ENCODE peak calls at places on chromosomes 13 and 19, in four cellular contexts. T is stomach; J is CD8-positive, alpha-beta T cell; R is pancreas. C is an unnamed sample. For H3K27me3, the result is how much of the 10 kb centered on the place peaks cover.

GRCh38 chr13:99354371-99354951 is 47.3 kb upstream of the GPR183 start:
- DNase-seq in T (no peak), J (no peak), R (no peak), C (no peak)

GRCh38 chr19:51971624-51972023 is 15.0 kb downstream of the ZNF350 start:
- DNase-seq in T (no peak), J (no peak), R (no peak), C (no peak)

GRCh38 chr13:46476174-46476573 is 76.8 kb upstream of the LRCH1 start:
- DNase-seq in J (no peak), T (no peak), R (no peak), C (no peak)

GRCh38 chr13:80436571-80437169 is 95.7 kb upstream of the SPRY2 start:
- DNase-seq in J (no peak), T (no peak), R (no peak), C (no peak)

GRCh38 chr19:7932930-7933300 is 7.0 kb upstream of the CTXN1 start:
- DNase-seq in J (no peak), T (no peak), R (no peak), C (no peak)

GRCh38 chr13:38607136-38607535 is 79.7 kb upstream of the FREM2 start:
- DNase-seq in R (no peak), J (no peak), T (no peak), C (no peak)

GRCh38 chr13:64457976-64458375 is 2772.2 kb downstream of the PCDH9 start:
- DNase-seq in J (no peak), R (no peak), T (no peak), C (no peak)

GRCh38 chr13:113001251-113002140 is 32.5 kb downstream of the MCF2L start:
- DNase-seq in R (peak), T (peak), J (no peak), C (peak)

GRCh38 chr13:94710881-94711560 is 1.3 kb downstream of the SOX21 start:
- DNase-seq in J (no peak), T (no peak), R (no peak), C (peak)

GRCh38 chr13:21894091-21894490 is 223.2 kb downstream of the FGF9 start:
- DNase-seq in R (no peak), J (no peak), T (no peak), C (no peak)

GRCh38 chr13:113084943-113085540 is 20.5 kb upstream of the F7 start:
- DNase-seq in T (no peak), J (peak), R (no peak), C (peak)

GRCh38 chr19:49064768-49065611 is at the start of gene NTF4:
- DNase-seq in R (no peak), T (peak), J (no peak), C (peak)

GRCh38 chr13:40781717-40782116 is 7.7 kb upstream of the SLC25A15 start:
- DNase-seq in R (no peak), J (no peak), T (no peak), C (no peak)

GRCh38 chr19:5804516-5805464 is at the start of gene NRTN:
- DNase-seq in J (peak), R (peak), T (peak), C (no peak)

GRCh38 chr19:10915511-10916091 is 12.8 kb downstream of the YIPF2 start:
- DNase-seq in J (no peak), T (peak), R (no peak), C (no peak)

GRCh38 chr19:1941146-1942077 is at the start of gene CSNK1G2:
- DNase-seq in R (peak), T (no peak), J (no peak), C (no peak)

GRCh38 chr13:35814573-35814972 is 316.6 kb downstream of the DCLK1 start:
- DNase-seq in T (no peak), J (no peak), R (no peak), C (no peak)

GRCh38 chr13:57557979-57558529 is 73.5 kb upstream of the PCDH17 start:
- DNase-seq in J (no peak), T (no peak), R (no peak), C (no peak)

GRCh38 chr19:13817018-13817614 is 21.9 kb downstream of the ZSWIM4 start:
- DNase-seq in T (peak), R (peak), J (no peak), C (no peak)

GRCh38 chr19:46412983-46413261 is 442 bp downstream of the CCDC8 start:
- DNase-seq in T (no peak), J (no peak), R (no peak), C (no peak)

GRCh38 chr13:98265669-98266551 is 88.8 kb upstream of the RNF113B start:
- DNase-seq in T (peak), J (no peak), R (peak), C (no peak)

GRCh38 chr13:50156140-50156539 is 140.9 kb downstream of the KCNRG start:
- DNase-seq in T (no peak), J (no peak), R (no peak), C (no peak)

GRCh38 chr19:15337202-15337601 is 4.9 kb upstream of the BRD4 start:
- DNase-seq in T (no peak), J (no peak), R (no peak), C (no peak)

GRCh38 chr19:58474291-58474996 is 1.7 kb upstream of the ZNF446 start:
- DNase-seq in J (no peak), T (no peak), R (no peak), C (no peak)

GRCh38 chr13:111556496-111556895 is 236.1 kb downstream of the TEX29 start:
- DNase-seq in T (no peak), R (no peak), J (no peak), C (no peak)

GRCh38 chr19:41325947-41326706 is 16.2 kb downstream of the CCDC97 start:
- DNase-seq in R (no peak), T (no peak), J (peak), C (no peak)

GRCh38 chr19:531009-531752 is 379 bp upstream of the CDC34 start:
- DNase-seq in T (peak), R (peak), J (peak), C (peak)

GRCh38 chr13:82850644-82851043 is 1031.6 kb downstream of the SLITRK1 start:
- DNase-seq in J (no peak), R (no peak), T (no peak), C (no peak)

GRCh38 chr19:18883530-18884304 is 12.2 kb downstream of the CERS1 start:
- DNase-seq in J (no peak), R (no peak), T (no peak), C (no peak)

GRCh38 chr19:22331521-22331920 is 45.3 kb downstream of the ZNF729 start:
- DNase-seq in J (no peak), R (no peak), T (no peak), C (no peak)

GRCh38 chr13:70339738-70340137 is 231.5 kb upstream of the KLHL1 start:
- DNase-seq in T (peak), R (peak), J (no peak), C (no peak)

GRCh38 chr13:113647351-113648217 is 10.4 kb downstream of the ATP4B start:
- DNase-seq in T (peak), R (peak), J (no peak), C (peak)

GRCh38 chr19:39474139-39474620 is 6.5 kb upstream of the TIMM50 start:
- DNase-seq in R (peak), T (peak), J (peak), C (peak)

GRCh38 chr13:30038884-30039283 is 188.5 kb upstream of the UBL3 start:
- DNase-seq in R (no peak), T (no peak), J (no peak), C (no peak)

GRCh38 chr19:38455031-38455430 is 21.5 kb downstream of the RYR1 start:
- DNase-seq in T (no peak), R (no peak), J (no peak), C (no peak)

GRCh38 chr13:34035676-34036325 is 217.9 kb downstream of the RFC3 start:
- DNase-seq in R (no peak), J (no peak), T (no peak), C (no peak)

GRCh38 chr19:1082165-1082927 is 12.8 kb downstream of the POLR2E start:
- DNase-seq in T (peak), J (peak), R (peak), C (peak)

GRCh38 chr13:51557875-51558604 is 26.2 kb upstream of the WDFY2 start:
- DNase-seq in R (no peak), J (no peak), T (no peak), C (no peak)

GRCh38 chr13:51559916-51560315 is 24.3 kb upstream of the WDFY2 start:
- DNase-seq in J (no peak), R (no peak), T (no peak), C (no peak)

GRCh38 chr13:51560336-51560735 is 23.9 kb upstream of the WDFY2 start:
- DNase-seq in J (no peak), T (no peak), R (no peak), C (no peak)

GRCh38 chr13:51557423-51557822 is 26.8 kb upstream of the WDFY2 start:
- DNase-seq in R (no peak), T (no peak), J (no peak), C (no peak)

DNA sequence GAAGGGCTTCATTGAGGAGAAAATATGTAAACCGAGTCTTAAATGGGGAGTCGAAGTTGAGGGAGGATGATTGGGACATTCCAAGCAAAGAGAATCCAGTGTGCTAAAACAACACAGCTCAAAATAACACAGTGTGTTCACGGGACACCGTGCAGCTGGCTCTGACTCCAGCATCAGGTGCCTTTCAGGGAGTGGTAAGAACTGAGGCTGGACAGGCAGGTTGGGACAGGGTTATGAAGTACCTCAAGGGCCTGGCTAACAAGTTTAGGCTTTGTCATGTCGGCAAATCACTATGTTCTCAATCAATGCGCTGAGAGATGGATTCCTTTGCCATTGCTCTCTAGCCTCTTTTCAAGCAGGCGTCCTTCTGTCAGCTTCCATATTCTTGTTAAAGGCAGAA is 27.5 kb upstream of the WDFY2 start:
- DNase-seq in R (no peak), T (no peak), J (no peak), C (no peak)
- H3K27ac ChIP-seq in R (no peak), T (no peak), J (no peak), C (no peak)

DNA sequence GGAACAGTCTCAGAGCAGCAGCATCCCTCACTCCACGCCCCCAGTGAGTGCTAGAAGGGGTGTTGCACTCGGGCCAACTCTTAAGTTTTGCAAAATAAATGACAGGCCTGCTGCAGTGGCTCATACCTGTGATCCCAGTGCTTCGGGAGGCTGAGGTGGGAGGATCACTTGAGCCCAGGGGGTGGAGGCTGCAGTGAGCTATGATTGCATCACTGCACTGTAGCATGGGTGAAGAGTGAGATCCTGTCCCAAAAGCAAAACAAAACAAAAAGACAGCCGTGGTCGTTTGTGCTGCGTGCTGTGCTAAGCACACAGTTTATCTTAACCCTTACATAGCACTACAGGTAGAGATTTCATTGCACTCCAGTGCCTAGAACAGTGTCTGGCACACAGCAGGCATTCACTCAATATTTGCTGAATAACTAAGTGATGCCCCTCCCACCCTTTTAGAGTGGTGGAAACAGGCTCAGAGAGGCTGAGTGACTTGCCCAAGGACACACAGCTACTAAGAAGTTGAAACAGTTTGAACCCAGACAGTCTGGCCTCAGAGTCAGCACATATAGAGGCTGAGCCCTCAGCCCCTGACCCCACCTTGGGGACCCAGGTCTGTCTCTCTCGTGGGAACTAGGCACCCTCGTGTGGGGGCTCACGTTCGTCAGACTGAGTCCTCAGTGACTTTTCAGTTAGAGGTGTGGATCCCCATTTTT is 18.3 kb downstream of the KCNC3 start:
- DNase-seq in J (no peak), R (no peak), T (no peak), C (no peak)
- H3K27me3 ChIP-seq in J (under half), R (under half), T (half or more), C (half or more)

GRCh38 chr19:4123615-4124568 is at the start of gene MAP2K2:
- DNase-seq in T (peak), R (peak), J (peak), C (peak)
- H3K4me3 ChIP-seq in T (peak), R (peak), J (peak), C (peak)

GRCh38 chr19:17504030-17504429 is 7.4 kb upstream of the PGLS start:
- DNase-seq in J (no peak), R (no peak), T (no peak), C (no peak)

GRCh38 chr19:17504456-17504855 is 7.0 kb upstream of the PGLS start:
- DNase-seq in J (no peak), T (peak), R (no peak), C (no peak)

GRCh38 chr19:17503240-17503639 is 8.2 kb upstream of the PGLS start:
- DNase-seq in T (no peak), R (no peak), J (no peak), C (no peak)

GRCh38 chr19:17497149-17497798 is 14.2 kb upstream of the PGLS start:
- DNase-seq in J (no peak), R (no peak), T (no peak), C (no peak)

DNA sequence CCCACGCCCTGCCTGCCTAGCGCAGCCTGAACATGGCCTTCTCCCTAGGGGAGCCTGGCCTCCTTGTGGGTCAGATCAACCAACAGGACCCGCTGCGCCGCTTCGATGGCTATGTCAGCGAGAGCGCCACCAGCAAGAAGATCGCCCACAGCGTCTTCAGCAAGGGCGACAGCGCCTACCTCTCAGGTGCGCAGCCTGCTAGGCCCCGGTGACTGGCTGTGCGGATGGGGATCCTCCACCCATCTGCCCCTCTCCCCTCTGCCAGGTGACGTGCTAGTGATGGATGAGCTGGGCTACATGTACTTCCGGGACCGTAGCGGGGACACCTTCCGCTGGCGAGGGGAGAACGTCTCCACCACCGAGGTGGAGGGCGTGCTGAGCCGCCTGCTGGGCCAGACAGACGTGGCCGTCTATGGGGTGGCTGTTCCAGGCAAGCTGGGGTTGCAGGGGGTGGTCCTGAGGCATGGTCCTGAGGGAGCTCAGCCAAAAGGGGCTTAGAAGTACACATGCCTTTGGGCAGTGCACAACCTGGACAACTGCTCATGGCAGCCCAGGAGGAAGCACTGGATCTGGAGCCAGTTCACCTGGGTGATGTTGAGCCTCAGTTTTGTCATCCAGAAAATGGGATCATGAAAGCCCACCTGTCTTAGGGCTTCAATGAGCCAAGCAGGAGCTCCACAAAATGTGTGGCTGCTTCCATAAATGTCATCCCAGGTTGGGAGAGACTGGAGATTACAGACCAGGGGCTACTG is 10.8 kb upstream of the PGLS start:
- DNase-seq in T (no peak), R (no peak), J (no peak), C (no peak)
- H3K27ac ChIP-seq in T (peak), R (no peak), J (peak), C (peak)

GRCh38 chr19:16659832-16660708 is at the start of gene SMIM7:
- DNase-seq in J (peak), T (peak), R (peak), C (peak)
- H3K27me3 ChIP-seq in J (under half), T (under half), R (under half), C (under half)

DNA sequence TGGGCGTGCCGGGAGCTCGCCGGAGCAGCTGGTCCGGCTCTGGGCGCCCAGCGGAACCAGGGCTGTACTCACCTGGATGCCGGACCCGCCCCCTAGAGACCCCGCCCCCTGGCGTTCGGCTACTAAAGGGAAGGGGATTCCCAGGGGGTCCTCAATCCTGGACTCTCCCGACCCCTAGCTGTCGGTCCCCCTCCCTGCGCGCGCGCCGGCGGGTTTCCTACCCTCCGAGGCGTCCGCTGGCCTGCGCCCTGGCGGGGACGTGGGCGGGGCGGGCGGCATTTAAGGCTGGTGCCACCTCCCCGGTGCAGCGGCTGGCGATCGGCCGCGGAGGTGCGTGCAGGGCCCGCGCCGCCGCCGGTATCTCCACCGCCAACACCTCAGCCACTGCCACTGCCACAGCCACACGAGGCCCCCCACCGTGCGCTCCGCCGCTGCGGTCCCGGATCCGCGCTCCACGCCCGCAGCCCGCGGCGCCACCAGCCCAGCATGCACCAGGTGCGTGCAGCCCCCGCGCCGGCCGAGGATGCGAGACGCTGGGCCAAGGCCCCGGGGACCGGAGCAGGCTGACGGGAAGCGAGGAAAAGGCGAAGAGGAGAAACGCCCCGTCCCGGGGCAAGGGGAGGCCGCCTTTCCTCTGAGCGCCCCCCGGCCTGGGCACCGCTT is at the start of gene ATP12A:
- DNase-seq in T (peak), J (peak), R (peak), C (peak)
- H3K4me3 ChIP-seq in T (peak), J (peak), R (peak), C (peak)

C was measured in left lung.